ENCODE peak calls at places on chromosomes 1 and 21, in six cellular contexts. One of them, this sample, is unnamed.

GRCh38 chr1:234544094-234544579 is 65.2 kb upstream of the TARBP1 start:
- DNase-seq in kidney epithelial cell: peak; percentile 77
- DNase-seq in amniotic stem cell: peak; percentile 66
- DNase-seq in activated CD4-positive, alpha-beta T cell treated with anti-CD3 and anti-CD28 coated beads for 48 hours: peak; percentile 66
- DNase-seq in stimulated activated CD4-positive, alpha-beta T cell treated with anti-CD3 and anti-CD28 coated beads, Interleukin-1b, Interleukin-23, amount 100 ng/mL, for 24 hours: peak; percentile 36
- DNase-seq in AML-193: no peak
- DNase-seq in this sample: peak; percentile 77

GRCh38 chr1:161189036-161189435 is 9.8 kb downstream of the ADAMTS4 start:
- DNase-seq in AML-193: no peak
- DNase-seq in kidney epithelial cell: no peak
- DNase-seq in activated CD4-positive, alpha-beta T cell treated with anti-CD3 and anti-CD28 coated beads for 48 hours: no peak
- DNase-seq in amniotic stem cell: no peak
- DNase-seq in stimulated activated CD4-positive, alpha-beta T cell treated with anti-CD3 and anti-CD28 coated beads, Interleukin-1b, Interleukin-23, amount 100 ng/mL, for 24 hours: no peak
- DNase-seq in this sample: no peak

GRCh38 chr21:29181799-29182470 is 51.5 kb downstream of the MAP3K7CL start:
- DNase-seq in amniotic stem cell: peak; percentile 52
- DNase-seq in stimulated activated CD4-positive, alpha-beta T cell treated with anti-CD3 and anti-CD28 coated beads, Interleukin-1b, Interleukin-23, amount 100 ng/mL, for 24 hours: no peak
- DNase-seq in kidney epithelial cell: peak; percentile 64
- DNase-seq in AML-193: no peak
- DNase-seq in activated CD4-positive, alpha-beta T cell treated with anti-CD3 and anti-CD28 coated beads for 48 hours: peak; percentile 17
- DNase-seq in this sample: peak; percentile 48

GRCh38 chr1:111656093-111657017 is 36.8 kb downstream of the RAP1A start:
- DNase-seq in AML-193: peak; percentile 72
- DNase-seq in activated CD4-positive, alpha-beta T cell treated with anti-CD3 and anti-CD28 coated beads for 48 hours: no peak
- DNase-seq in kidney epithelial cell: peak; percentile 5
- DNase-seq in stimulated activated CD4-positive, alpha-beta T cell treated with anti-CD3 and anti-CD28 coated beads, Interleukin-1b, Interleukin-23, amount 100 ng/mL, for 24 hours: no peak
- DNase-seq in amniotic stem cell: peak; percentile 43
- DNase-seq in this sample: no peak

GRCh38 chr21:28608646-28609045 is 384.0 kb downstream of the LTN1 start:
- DNase-seq in stimulated activated CD4-positive, alpha-beta T cell treated with anti-CD3 and anti-CD28 coated beads, Interleukin-1b, Interleukin-23, amount 100 ng/mL, for 24 hours: no peak
- DNase-seq in kidney epithelial cell: no peak
- DNase-seq in AML-193: no peak
- DNase-seq in activated CD4-positive, alpha-beta T cell treated with anti-CD3 and anti-CD28 coated beads for 48 hours: no peak
- DNase-seq in amniotic stem cell: no peak
- DNase-seq in this sample: no peak

GRCh38 chr1:109768700-109769325 is 5.1 kb upstream of the EPS8L3 start:
- DNase-seq in kidney epithelial cell: no peak
- DNase-seq in amniotic stem cell: no peak
- DNase-seq in stimulated activated CD4-positive, alpha-beta T cell treated with anti-CD3 and anti-CD28 coated beads, Interleukin-1b, Interleukin-23, amount 100 ng/mL, for 24 hours: no peak
- DNase-seq in AML-193: no peak
- DNase-seq in activated CD4-positive, alpha-beta T cell treated with anti-CD3 and anti-CD28 coated beads for 48 hours: no peak
- DNase-seq in this sample: no peak

GRCh38 chr1:204419064-204419403 is 7.4 kb upstream of the PPP1R15B start:
- DNase-seq in kidney epithelial cell: no peak
- DNase-seq in AML-193: no peak
- DNase-seq in stimulated activated CD4-positive, alpha-beta T cell treated with anti-CD3 and anti-CD28 coated beads, Interleukin-1b, Interleukin-23, amount 100 ng/mL, for 24 hours: no peak
- DNase-seq in activated CD4-positive, alpha-beta T cell treated with anti-CD3 and anti-CD28 coated beads for 48 hours: no peak
- DNase-seq in amniotic stem cell: no peak
- DNase-seq in this sample: no peak

GRCh38 chr1:239982762-239983161 is 108.9 kb upstream of the FMN2 start:
- DNase-seq in kidney epithelial cell: no peak
- DNase-seq in stimulated activated CD4-positive, alpha-beta T cell treated with anti-CD3 and anti-CD28 coated beads, Interleukin-1b, Interleukin-23, amount 100 ng/mL, for 24 hours: no peak
- DNase-seq in activated CD4-positive, alpha-beta T cell treated with anti-CD3 and anti-CD28 coated beads for 48 hours: no peak
- DNase-seq in AML-193: no peak
- DNase-seq in amniotic stem cell: no peak
- DNase-seq in this sample: no peak

GRCh38 chr1:36450270-36450918 is at the start of gene OSCP1:
- DNase-seq in kidney epithelial cell: peak; percentile 83
- DNase-seq in stimulated activated CD4-positive, alpha-beta T cell treated with anti-CD3 and anti-CD28 coated beads, Interleukin-1b, Interleukin-23, amount 100 ng/mL, for 24 hours: peak; percentile 85
- DNase-seq in activated CD4-positive, alpha-beta T cell treated with anti-CD3 and anti-CD28 coated beads for 48 hours: peak; percentile 89
- DNase-seq in AML-193: peak; percentile 91
- DNase-seq in amniotic stem cell: peak; percentile 90
- DNase-seq in this sample: peak; percentile 97

GRCh38 chr21:44589586-44590305 is 2.6 kb downstream of the KRTAP10-6 start:
- DNase-seq in stimulated activated CD4-positive, alpha-beta T cell treated with anti-CD3 and anti-CD28 coated beads, Interleukin-1b, Interleukin-23, amount 100 ng/mL, for 24 hours: no peak
- DNase-seq in amniotic stem cell: no peak
- DNase-seq in kidney epithelial cell: no peak
- DNase-seq in AML-193: no peak
- DNase-seq in activated CD4-positive, alpha-beta T cell treated with anti-CD3 and anti-CD28 coated beads for 48 hours: no peak
- DNase-seq in this sample: no peak

GRCh38 chr1:115680730-115681111 is 39.0 kb downstream of the VANGL1 start:
- DNase-seq in AML-193: no peak
- DNase-seq in amniotic stem cell: no peak
- DNase-seq in activated CD4-positive, alpha-beta T cell treated with anti-CD3 and anti-CD28 coated beads for 48 hours: no peak
- DNase-seq in kidney epithelial cell: no peak
- DNase-seq in stimulated activated CD4-positive, alpha-beta T cell treated with anti-CD3 and anti-CD28 coated beads, Interleukin-1b, Interleukin-23, amount 100 ng/mL, for 24 hours: no peak
- DNase-seq in this sample: no peak

GRCh38 chr1:221708987-221709386 is 32.9 kb downstream of the DUSP10 start:
- DNase-seq in amniotic stem cell: no peak
- DNase-seq in kidney epithelial cell: peak; percentile 81
- DNase-seq in stimulated activated CD4-positive, alpha-beta T cell treated with anti-CD3 and anti-CD28 coated beads, Interleukin-1b, Interleukin-23, amount 100 ng/mL, for 24 hours: no peak
- DNase-seq in activated CD4-positive, alpha-beta T cell treated with anti-CD3 and anti-CD28 coated beads for 48 hours: peak; percentile 39
- DNase-seq in AML-193: peak; percentile 30
- DNase-seq in this sample: no peak